ENCODE peak calls at places on chromosomes 16 and 17, in five cellular contexts. V, R, Y, D and K are unnamed samples.

GRCh38 chr16:28317040-28317880 is 24.9 kb downstream of the SBK1 start:
- DNase-seq in D (peak), R (peak), Y (peak), V (peak), K (peak)

GRCh38 chr16:31093132-31093703 is 1.4 kb downstream of the VKORC1 start:
- DNase-seq in R (peak), V (peak), Y (no peak), D (no peak), K (peak)

GRCh38 chr17:27578718-27579085 is 52.3 kb upstream of the LGALS9 start:
- DNase-seq in V (no peak), Y (no peak), D (no peak), R (no peak), K (peak)

GRCh38 chr17:44664867-44665266 is 8.6 kb downstream of the MEIOC start:
- DNase-seq in V (no peak), D (no peak), Y (no peak), R (no peak), K (no peak)

GRCh38 chr17:50278526-50279180 is 4.4 kb downstream of the TMEM92 start:
- DNase-seq in R (no peak), D (no peak), Y (no peak), V (no peak), K (no peak)

GRCh38 chr17:80264048-80264792 is 3.6 kb downstream of the RNF213 start:
- DNase-seq in D (peak), V (no peak), R (no peak), Y (no peak), K (no peak)

GRCh38 chr17:7589204-7589868 is 558 bp downstream of the SOX15 start:
- DNase-seq in Y (no peak), D (peak), R (peak), V (peak), K (peak)

GRCh38 chr17:30964878-30965277 is 6.0 kb upstream of the RNF135 start:
- DNase-seq in Y (no peak), D (peak), V (peak), R (no peak), K (peak)

GRCh38 chr16:67939507-67940435 is 3.1 kb upstream of the PSMB10 start:
- DNase-seq in D (peak), R (no peak), Y (no peak), V (no peak), K (no peak)

GRCh38 chr17:8125196-8125946 is 1.5 kb upstream of the HES7 start:
- DNase-seq in D (peak), V (peak), Y (peak), R (peak), K (peak)

GRCh38 chr17:9074106-9074505 is 52.8 kb downstream of the NTN1 start:
- DNase-seq in D (no peak), V (no peak), R (no peak), Y (no peak), K (peak)

GRCh38 chr16:28321700-28322411 is 29.5 kb downstream of the SBK1 start:
- DNase-seq in D (no peak), R (no peak), Y (peak), V (no peak), K (peak)

GRCh38 chr16:1996175-1996574 is 6.4 kb downstream of the SYNGR3 start:
- DNase-seq in R (no peak), Y (no peak), V (no peak), D (no peak), K (no peak)

GRCh38 chr16:88347656-88348376 is 34.9 kb upstream of the ZNF469 start:
- DNase-seq in D (no peak), V (no peak), R (no peak), Y (no peak), K (no peak)

GRCh38 chr16:89155184-89155679 is 16.3 kb upstream of the CDH15 start:
- DNase-seq in R (peak), Y (no peak), V (peak), D (peak), K (peak)

GRCh38 chr17:3683054-3683511 is 12.9 kb downstream of the P2RX5 start:
- DNase-seq in Y (peak), R (no peak), D (peak), V (no peak), K (peak)

GRCh38 chr17:40598021-40598927 is 33.0 kb upstream of the CCR7 start:
- DNase-seq in R (no peak), Y (no peak), D (no peak), V (no peak), K (no peak)

GRCh38 chr17:34736611-34737010 is 157.2 kb downstream of the TMEM132E start:
- DNase-seq in D (peak), R (no peak), V (no peak), Y (no peak), K (no peak)

GRCh38 chr16:65916995-65917394 is 449.5 kb upstream of the CDH5 start:
- DNase-seq in Y (no peak), R (no peak), V (no peak), D (no peak), K (no peak)

GRCh38 chr17:72928454-72929136 is 163.9 kb downstream of the SLC39A11 start:
- DNase-seq in D (no peak), R (no peak), V (no peak), Y (no peak), K (no peak)

GRCh38 chr16:6903671-6904070 is 429.0 kb upstream of the RBFOX1 start:
- DNase-seq in R (no peak), V (no peak), Y (no peak), D (no peak), K (no peak)

GRCh38 chr16:25838724-25839186 is 147.0 kb downstream of the HS3ST4 start:
- DNase-seq in V (peak), Y (peak), D (no peak), R (peak), K (peak)

GRCh38 chr16:81539009-81539820 is 94.6 kb downstream of the CMIP start:
- DNase-seq in Y (no peak), D (no peak), V (no peak), R (no peak), K (no peak)

GRCh38 chr17:45320931-45321461 is 4.2 kb upstream of the MAP3K14 start:
- DNase-seq in V (peak), R (no peak), D (no peak), Y (peak), K (peak)

GRCh38 chr16:8892101-8892575 is 10.0 kb downstream of the LITAFD start:
- DNase-seq in V (no peak), R (no peak), D (no peak), Y (no peak), K (no peak)

GRCh38 chr16:64989050-64989449 is 132.8 kb downstream of the CDH11 start:
- DNase-seq in V (no peak), Y (no peak), D (no peak), R (no peak), K (no peak)

GRCh38 chr16:70702624-70703023 is 16.8 kb upstream of the MTSS2 start:
- DNase-seq in D (no peak), R (no peak), Y (no peak), V (no peak), K (no peak)
- TF ChIP-seq CTCF in D (no peak), R (no peak), Y (no peak), V (no peak), K (no peak)

GRCh38 chr17:2068101-2068518 is 13.2 kb downstream of the HIC1 start:
- DNase-seq in V (peak), D (no peak), R (no peak), Y (no peak), K (no peak)
- TF ChIP-seq CTCF in V (peak), D (no peak), R (no peak), Y (no peak), K (no peak)

DNA sequence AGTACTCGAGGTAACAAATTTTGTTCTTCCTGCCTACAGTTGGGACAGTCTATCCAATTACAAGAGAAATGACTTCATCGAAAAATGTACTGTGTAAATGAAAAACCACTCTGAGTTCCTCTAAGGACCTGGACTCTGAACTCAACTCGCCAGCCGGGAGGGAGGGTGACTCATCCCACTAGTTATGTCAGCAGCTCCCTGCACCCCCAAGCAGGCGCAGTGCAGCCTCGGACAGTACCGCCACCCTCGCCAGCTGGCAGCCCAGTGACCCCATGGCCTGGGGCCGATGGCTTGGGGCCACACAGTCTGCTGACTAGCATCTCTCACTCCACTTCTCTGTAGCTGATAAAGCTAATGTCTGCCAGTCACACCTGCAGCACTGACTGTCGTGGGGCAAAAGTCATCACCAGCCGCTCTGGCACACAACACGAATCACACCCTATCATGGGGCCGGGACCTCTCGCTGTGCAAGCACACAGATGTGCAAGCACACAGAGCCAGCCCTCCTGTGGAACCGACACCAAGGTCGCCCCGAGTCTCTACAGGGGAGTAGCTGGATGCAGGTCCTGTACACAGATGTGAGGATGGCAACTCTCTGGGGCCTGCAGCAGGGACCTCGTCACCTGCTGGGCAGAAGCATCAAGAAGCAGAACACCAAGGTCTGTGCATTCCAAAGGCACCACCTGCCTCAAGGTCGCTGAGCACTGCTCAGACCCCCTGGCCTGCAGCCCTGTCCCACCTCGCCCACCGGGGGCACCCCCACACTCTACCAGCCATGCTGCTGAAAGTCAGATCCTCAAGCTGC is 5.7 kb downstream of the CSNK1D start:
- DNase-seq in R (peak), Y (peak), D (peak), V (peak), K (peak)
- TF ChIP-seq CTCF in R (no peak), Y (no peak), D (no peak), V (peak), K (no peak)

GRCh38 chr17:64505320-64506200 is 529 bp downstream of the DDX5 start:
- DNase-seq in V (peak), Y (peak), R (peak), D (peak), K (peak)
- TF ChIP-seq CTCF in V (peak), Y (no peak), R (no peak), D (no peak), K (no peak)

DNA sequence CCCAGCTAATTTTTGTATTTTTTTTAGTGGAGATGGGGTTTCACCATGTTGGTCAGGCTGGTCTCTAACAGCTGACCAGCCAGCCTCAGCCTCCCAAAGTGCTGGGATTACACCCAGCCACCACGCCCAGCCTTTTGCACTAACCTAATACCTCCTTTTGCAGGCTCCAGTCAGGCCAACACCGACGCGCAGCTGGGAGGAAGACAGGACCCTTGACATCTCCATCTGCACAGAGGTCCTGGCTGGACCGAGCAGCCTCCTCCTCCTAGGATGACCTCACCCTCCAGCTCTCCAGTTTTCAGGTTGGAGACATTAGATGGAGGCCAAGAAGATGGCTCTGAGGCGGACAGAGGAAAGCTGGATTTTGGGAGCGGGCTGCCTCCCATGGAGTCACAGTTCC is 2.0 kb downstream of the TRPV2 start:
- DNase-seq in R (no peak), Y (no peak), V (no peak), D (no peak), K (no peak)
- TF ChIP-seq CTCF in R (no peak), Y (no peak), V (no peak), D (no peak), K (no peak)

DNA sequence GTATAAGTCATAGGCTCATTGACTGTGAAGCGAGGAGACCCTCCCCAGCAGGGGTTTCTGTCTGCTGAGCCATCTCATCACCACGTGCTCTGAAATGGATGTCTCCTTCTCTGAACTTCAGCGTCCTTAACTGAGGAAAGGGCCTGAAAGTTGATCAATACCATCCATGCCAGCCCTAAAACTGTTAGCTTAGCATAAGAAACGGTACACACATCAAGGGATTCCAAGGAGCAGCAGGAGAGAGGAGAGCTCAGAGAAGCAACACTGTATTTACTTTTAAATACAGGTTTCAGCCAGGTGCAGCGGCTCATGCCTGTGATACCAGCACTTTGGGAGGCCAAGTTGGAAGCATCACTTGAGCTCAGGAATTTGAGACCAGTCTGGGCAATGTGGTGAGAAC is 248.9 kb upstream of the TNRC6C start:
- DNase-seq in V (no peak), Y (no peak), R (no peak), D (no peak), K (no peak)
- TF ChIP-seq CTCF in V (no peak), Y (no peak), R (no peak), D (no peak), K (no peak)